ENCODE peak calls at places on chromosomes 5 and 9, in four cellular contexts. K, L, M and G are unnamed samples.
A peak's percentile ranks its signal among the peaks of the same experiment; 100 is the strongest.

GRCh38 chr5:122996102-122996501 is 40.4 kb downstream of the PPIC start:
- DNase-seq in K (no peak), L (no peak), M (no peak), G (no peak)

GRCh38 chr9:125317704-125318103 is 56.1 kb downstream of the GAPVD1 start:
- DNase-seq in K (no peak), L (no peak), M (no peak), G (no peak)

GRCh38 chr5:160289356-160289651 is 23.1 kb downstream of the CCNJL start:
- DNase-seq in K (no peak), L (no peak), M (no peak), G (no peak)

GRCh38 chr9:69442486-69442885 is 117.5 kb downstream of the ENTREP1 start:
- DNase-seq in K (no peak), L (peak; percentile 14), M (no peak), G (no peak)

GRCh38 chr5:64273276-64273675 is 107.6 kb downstream of the RNF180 start:
- DNase-seq in K (no peak), L (peak; percentile 50), M (no peak), G (no peak)

GRCh38 chr9:94164756-94165549 is 80.7 kb downstream of the PTPDC1 start:
- DNase-seq in K (no peak), L (no peak), M (no peak), G (no peak)

GRCh38 chr5:74382864-74383618 is 257.5 kb downstream of the ENC1 start:
- DNase-seq in K (peak; percentile 33), L (peak; percentile 79), M (peak; percentile 86), G (peak; percentile 52)

GRCh38 chr5:1944408-1944807 is 61.7 kb upstream of the IRX4 start:
- DNase-seq in K (no peak), L (no peak), M (no peak), G (no peak)

GRCh38 chr9:69295872-69296562 is 29.0 kb upstream of the ENTREP1 start:
- DNase-seq in K (peak; percentile 41), L (no peak), M (no peak), G (no peak)

GRCh38 chr5:142501890-142502289 is 177.1 kb upstream of the SPRY4 start:
- DNase-seq in K (no peak), L (no peak), M (no peak), G (no peak)

GRCh38 chr5:5025774-5026406 is 114.2 kb upstream of the ADAMTS16 start:
- DNase-seq in K (no peak), L (no peak), M (no peak), G (peak; percentile 3)

GRCh38 chr9:14097215-14097614 is 216.7 kb downstream of the NFIB start:
- DNase-seq in K (peak; percentile 24), L (peak; percentile 83), M (peak; percentile 20), G (peak; percentile 87)

GRCh38 chr9:136373300-136374182 is at the start of gene CARD9:
- DNase-seq in K (no peak), L (no peak), M (no peak), G (no peak)

GRCh38 chr5:143860211-143860610 is 48.2 kb downstream of the HMHB1 start:
- DNase-seq in K (no peak), L (no peak), M (no peak), G (no peak)

GRCh38 chr5:167555771-167556170 is 735.7 kb upstream of the WWC1 start:
- DNase-seq in K (no peak), L (no peak), M (no peak), G (no peak)

GRCh38 chr5:71533142-71533541 is 54.0 kb upstream of the MCCC2 start:
- DNase-seq in K (no peak), L (peak; percentile 9), M (peak; percentile 67), G (no peak)

GRCh38 chr9:35079041-35079425 is 709 bp downstream of the FANCG start:
- DNase-seq in K (no peak), L (no peak), M (peak; percentile 16), G (no peak)

GRCh38 chr9:70884276-70884675 is 237.1 kb downstream of the TRPM3 start:
- DNase-seq in K (no peak), L (no peak), M (no peak), G (no peak)

DNA sequence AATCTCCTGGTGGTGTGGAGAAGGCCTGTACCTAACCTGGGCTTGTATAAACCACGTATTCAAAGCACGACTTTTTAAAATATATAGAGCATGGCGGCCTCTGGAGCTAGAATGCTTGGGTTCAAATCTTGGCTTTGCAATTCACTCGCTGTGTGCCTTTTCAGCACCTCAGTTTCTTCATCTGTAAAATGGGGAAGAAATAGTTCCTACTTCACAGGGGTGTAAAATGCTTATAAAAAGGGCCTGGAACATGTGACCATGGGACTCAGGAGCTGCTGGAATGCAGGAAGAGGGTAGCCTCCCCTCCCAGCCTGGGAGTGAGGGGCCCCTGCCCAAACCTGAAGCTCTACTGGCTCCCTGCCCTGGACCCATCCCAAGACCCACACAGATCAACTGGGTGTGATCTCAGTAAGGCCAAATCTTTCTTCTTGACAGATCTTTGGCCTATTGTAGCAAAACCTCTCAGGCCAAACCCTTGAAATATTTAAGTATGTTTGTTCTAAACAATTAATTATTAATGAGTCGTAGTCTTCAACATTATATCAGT is 269.0 kb downstream of the ZSWIM6 start:
- DNase-seq in K (no peak), L (peak; percentile 67), M (no peak), G (no peak)
- H3K27me3 ChIP-seq in K (no peaks in the 10 kb centered on the region), L (peaks cover 8% of the 10 kb centered on the region), M (peaks cover under 1% of the 10 kb centered on the region), G (no peaks in the 10 kb centered on the region)

DNA sequence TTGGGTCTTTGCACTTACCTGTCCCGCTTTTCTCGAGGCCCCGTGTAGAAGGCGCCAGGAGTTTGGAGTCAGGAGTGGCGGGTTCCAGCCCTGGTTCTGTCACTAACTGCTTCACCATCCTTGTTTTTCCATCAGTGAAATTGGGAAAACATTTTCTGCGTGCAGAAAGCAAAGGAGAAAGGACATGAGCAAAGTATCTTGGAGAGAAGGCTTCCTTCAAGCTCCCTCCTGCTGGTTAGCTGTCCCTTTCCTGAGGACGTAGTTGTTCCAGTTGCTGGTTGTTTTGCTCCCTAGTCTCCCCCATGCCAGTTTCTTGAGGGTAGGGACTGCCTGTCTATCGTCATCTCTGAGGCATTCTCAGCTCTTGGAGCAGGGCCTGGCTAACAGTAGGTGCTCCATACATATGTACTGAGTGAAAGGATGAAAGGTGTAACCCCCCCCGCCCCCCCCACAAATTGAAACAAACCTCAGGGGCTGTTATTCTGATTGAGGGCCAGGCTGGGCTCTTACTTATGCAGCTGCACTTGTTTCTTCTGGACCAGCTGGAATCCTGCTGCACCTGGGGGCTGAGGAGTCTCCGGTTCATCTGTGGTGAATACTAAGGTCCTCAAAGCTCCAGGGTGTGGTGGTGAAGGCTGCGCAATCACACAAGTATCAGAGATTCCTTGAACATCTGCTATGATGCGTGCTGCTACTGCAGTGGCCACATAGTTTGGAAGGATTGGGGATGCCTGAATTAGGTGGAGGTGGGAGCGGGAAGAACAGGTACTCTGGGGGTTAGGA is 1.0 kb downstream of the SMIM3 start:
- DNase-seq in K (no peak), L (peak; percentile 67), M (peak; percentile 53), G (no peak)
- H3K4me1 ChIP-seq in K (peaks cover 39% of the 10 kb centered on the region), L (peaks cover 31% of the 10 kb centered on the region), M (peaks cover 59% of the 10 kb centered on the region), G (peaks cover 60% of the 10 kb centered on the region)

GRCh38 chr9:114587345-114588149 is at the start of gene ATP6V1G1:
- DNase-seq in K (peak; percentile 100), L (peak; percentile 99), M (peak; percentile 100), G (peak; percentile 99)
- TF ChIP-seq EZH2 in K (no peak), L (no peak), M (no peak), G (no peak)

GRCh38 chr9:133605856-133606721 is 3.1 kb downstream of the FAM163B start:
- DNase-seq in K (no peak), L (no peak), M (no peak), G (no peak)
- H3K27me3 ChIP-seq in K (peaks cover 26% of the 10 kb centered on the region), L (peaks cover 5% of the 10 kb centered on the region), M (peaks cover 71% of the 10 kb centered on the region), G (peaks cover 31% of the 10 kb centered on the region)

GRCh38 chr5:172166030-172166429 is 22.0 kb downstream of the STK10 start:
- DNase-seq in K (no peak), L (no peak), M (no peak), G (no peak)

GRCh38 chr5:172167893-172168292 is 20.1 kb downstream of the STK10 start:
- DNase-seq in K (no peak), L (no peak), M (no peak), G (no peak)

GRCh38 chr5:172164773-172165212 is 23.2 kb downstream of the STK10 start:
- DNase-seq in K (no peak), L (peak; percentile 70), M (peak; percentile 72), G (no peak)

GRCh38 chr5:172163346-172163745 is 24.7 kb downstream of the STK10 start:
- DNase-seq in K (no peak), L (peak; percentile 34), M (peak; percentile 70), G (no peak)

DNA sequence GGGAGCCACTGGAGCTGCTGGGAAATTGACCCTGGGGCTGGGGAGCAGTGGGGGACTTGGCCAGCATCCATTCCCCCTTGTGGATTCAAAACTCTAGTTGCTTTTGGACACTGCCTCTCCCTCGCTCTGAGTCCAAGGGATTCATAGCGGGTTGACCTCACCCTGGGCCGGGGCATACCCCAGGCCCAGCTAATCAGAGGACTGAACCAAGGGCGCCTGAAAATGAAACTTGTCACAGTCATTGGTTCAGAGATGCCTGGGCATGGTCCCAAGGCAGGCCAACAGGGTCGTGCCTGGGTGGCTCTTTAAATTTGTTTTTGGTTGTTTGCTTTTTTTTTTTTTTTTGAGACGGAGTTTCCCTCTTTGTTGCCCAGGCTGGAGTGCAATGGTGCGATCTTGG is 22.6 kb downstream of the STK10 start:
- DNase-seq in K (no peak), L (no peak), M (no peak), G (no peak)
- H3K4me1 ChIP-seq in K (peaks cover 14% of the 10 kb centered on the region), L (peaks cover 14% of the 10 kb centered on the region), M (peaks cover 17% of the 10 kb centered on the region), G (no peaks in the 10 kb centered on the region)

DNA sequence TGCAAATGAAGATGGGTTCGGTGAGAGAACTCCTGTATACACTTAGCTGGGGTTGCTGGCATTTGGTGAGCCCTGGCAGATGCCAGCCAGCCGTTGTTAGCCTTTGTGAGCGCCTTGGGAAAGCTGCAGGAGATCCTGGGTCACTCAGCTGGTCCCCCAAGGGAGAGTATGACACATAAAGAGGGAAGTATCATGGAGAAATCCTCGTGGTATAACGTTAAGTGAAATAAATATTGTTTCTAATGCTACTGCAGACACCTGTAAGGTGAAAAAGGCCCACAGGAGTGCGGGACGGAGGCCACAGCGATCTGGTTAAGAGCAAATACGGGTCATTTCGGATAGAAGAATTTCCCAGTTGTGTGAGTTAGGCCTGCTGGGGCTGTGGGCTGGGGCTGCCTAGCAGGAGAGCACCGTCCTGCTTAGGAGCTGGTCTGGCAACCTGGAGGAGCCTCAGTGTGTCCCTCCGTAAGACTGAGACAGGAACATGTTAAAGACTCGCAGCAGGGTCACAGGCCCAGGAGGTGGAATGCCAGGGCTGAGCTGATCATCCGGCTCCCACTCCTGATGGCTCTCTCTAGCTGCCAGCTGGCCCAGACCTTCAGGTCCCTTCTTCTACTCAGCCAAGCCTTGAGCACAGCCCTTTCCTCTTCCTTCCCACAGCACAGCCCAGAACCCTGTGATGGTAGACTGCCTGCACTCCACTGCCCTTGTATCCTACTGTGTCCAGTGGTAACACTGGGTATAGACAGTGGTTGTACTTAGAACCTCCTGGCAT is 4.9 kb downstream of the NKX2-5 start:
- DNase-seq in K (no peak), L (no peak), M (no peak), G (no peak)
- TF ChIP-seq EZH2 in K (peak; percentile 3), L (no peak), M (no peak), G (no peak)

GRCh38 chr9:86408121-86408520 is 53.9 kb upstream of the TUT7 start:
- DNase-seq in K (no peak), L (peak; percentile 41), M (peak; percentile 43), G (no peak)
- H3K27me3 ChIP-seq in K (no peaks in the 10 kb centered on the region), L (no peaks in the 10 kb centered on the region), M (no peaks in the 10 kb centered on the region), G (no peaks in the 10 kb centered on the region)

GRCh38 chr5:39409036-39409435 is 15.7 kb downstream of the DAB2 start:
- DNase-seq in K (no peak), L (no peak), M (no peak), G (no peak)
- H3K4me1 ChIP-seq in K (peaks cover 29% of the 10 kb centered on the region), L (peaks cover 26% of the 10 kb centered on the region), M (peaks cover 84% of the 10 kb centered on the region), G (peaks cover 10% of the 10 kb centered on the region)